ENCODE peak calls at places on chromosomes 12 and 14, in six cellular contexts. C, W, A, R, Y and H are unnamed samples.

GRCh38 chr12:1666215-1666614 is 24.7 kb upstream of the ADIPOR2 start:
- DNase-seq in C (no peak), W (no peak), A (no peak), R (no peak), Y (no peak), H (no peak)

GRCh38 chr12:29547151-29547561 is 49.7 kb upstream of the OVCH1 start:
- DNase-seq in C (peak; percentile 13), W (no peak), A (no peak), R (peak; percentile 85), Y (no peak), H (no peak)

GRCh38 chr12:19131020-19131431 is 1.5 kb downstream of the PLEKHA5 start:
- DNase-seq in C (peak; percentile 57), W (no peak), A (no peak), R (peak; percentile 60), Y (no peak), H (no peak)

GRCh38 chr14:45891417-45892080 is 638.5 kb upstream of the MIS18BP1 start:
- DNase-seq in C (no peak), W (no peak), A (peak; percentile 9), R (no peak), Y (no peak), H (no peak)

GRCh38 chr14:58887931-58888330 is 250.2 kb downstream of the DACT1 start:
- DNase-seq in C (no peak), W (no peak), A (no peak), R (no peak), Y (no peak), H (no peak)

GRCh38 chr12:63977441-63977840 is 132.9 kb downstream of the SRGAP1 start:
- DNase-seq in C (no peak), W (no peak), A (no peak), R (no peak), Y (no peak), H (no peak)

GRCh38 chr14:90406384-90406798 is 9.6 kb downstream of the CALM1 start:
- DNase-seq in C (no peak), W (no peak), A (no peak), R (no peak), Y (no peak), H (no peak)

GRCh38 chr12:121903202-121903601 is 14.6 kb downstream of the PSMD9 start:
- DNase-seq in C (no peak), W (no peak), A (no peak), R (no peak), Y (no peak), H (no peak)

GRCh38 chr12:86838709-86839108 is 582.5 kb upstream of the MGAT4C start:
- DNase-seq in C (no peak), W (no peak), A (no peak), R (no peak), Y (no peak), H (no peak)

GRCh38 chr12:39905152-39905551 is 200.7 kb downstream of the SLC2A13 start:
- DNase-seq in C (no peak), W (no peak), A (peak; percentile 1), R (peak; percentile 22), Y (no peak), H (no peak)

GRCh38 chr14:55446127-55446736 is 5.8 kb upstream of the TBPL2 start:
- DNase-seq in C (peak; percentile 81), W (peak; percentile 61), A (no peak), R (peak; percentile 86), Y (peak; percentile 71), H (peak; percentile 29)

GRCh38 chr14:33767721-33768457 is 183.0 kb downstream of the EGLN3 start:
- DNase-seq in C (peak; percentile 21), W (no peak), A (no peak), R (no peak), Y (no peak), H (no peak)

GRCh38 chr14:29926701-29927595 is 699 bp downstream of the PRKD1 start:
- DNase-seq in C (peak; percentile 64), W (no peak), A (peak; percentile 54), R (peak; percentile 43), Y (no peak), H (no peak)

GRCh38 chr12:96500686-96501085 is 11.3 kb downstream of the CFAP54 start:
- DNase-seq in C (peak; percentile 32), W (no peak), A (no peak), R (peak; percentile 40), Y (peak; percentile 34), H (no peak)

GRCh38 chr14:48957486-48957885 is 628.7 kb downstream of the RPS29 start:
- DNase-seq in C (no peak), W (no peak), A (no peak), R (no peak), Y (no peak), H (no peak)

GRCh38 chr12:3493225-3494049 is 2.4 kb downstream of the PRMT8 start:
- DNase-seq in C (no peak), W (no peak), A (peak; percentile 5), R (no peak), Y (no peak), H (no peak)

GRCh38 chr12:2163172-2163927 is 110.6 kb downstream of the CACNA1C start:
- DNase-seq in C (no peak), W (no peak), A (no peak), R (peak; percentile 98), Y (no peak), H (no peak)

GRCh38 chr12:120328228-120328627 is 649 bp upstream of the PLA2G1B start:
- DNase-seq in C (no peak), W (no peak), A (no peak), R (no peak), Y (no peak), H (no peak)

GRCh38 chr12:119153477-119154434 is 25.0 kb upstream of the HSPB8 start:
- DNase-seq in C (peak; percentile 34), W (no peak), A (peak; percentile 3), R (peak; percentile 17), Y (no peak), H (no peak)

GRCh38 chr12:114420553-114420952 is 14.6 kb upstream of the TBX5 start:
- DNase-seq in C (no peak), W (no peak), A (no peak), R (no peak), Y (no peak), H (no peak)

GRCh38 chr14:52464175-52464574 is 88.1 kb downstream of the TXNDC16 start:
- DNase-seq in C (no peak), W (no peak), A (no peak), R (no peak), Y (no peak), H (no peak)

GRCh38 chr14:91419044-91419397 is 1.4 kb upstream of the CCDC88C start:
- DNase-seq in C (no peak), W (peak; percentile 82), A (no peak), R (no peak), Y (no peak), H (peak; percentile 66)